ENCODE peak calls at places on chromosomes 12 and 14, in five cellular contexts. J is IMR-90, D is mesendoderm, Z is neuronal stem cell, C is H9. F is an unnamed sample.

GRCh38 chr14:22549981-22550670 is 38.9 kb downstream of the DAD1 start:
- DNase-seq in Z (no peak), D (no peak), J (peak; percentile 63), C (no peak), F (no peak)

GRCh38 chr14:21802441-21802840 is 128.8 kb upstream of the OR4E1 start:
- DNase-seq in D (peak; percentile 21), C (no peak), J (no peak), Z (no peak), F (no peak)

GRCh38 chr12:32765906-32766305 is 10.2 kb upstream of the YARS2 start:
- DNase-seq in D (no peak), C (no peak), J (no peak), Z (no peak), F (no peak)

GRCh38 chr12:43317156-43317555 is 234.8 kb downstream of the ADAMTS20 start:
- DNase-seq in C (no peak), Z (no peak), D (no peak), J (no peak), F (peak; percentile 18)

GRCh38 chr12:105331805-105332251 is 1.3 kb downstream of the C12orf75 start:
- DNase-seq in J (no peak), C (peak; percentile 48), Z (no peak), D (peak; percentile 54), F (no peak)

GRCh38 chr12:75725505-75726120 is 214.2 kb upstream of the KRR1 start:
- DNase-seq in D (peak; percentile 60), Z (no peak), J (peak; percentile 74), C (no peak), F (peak; percentile 73)

GRCh38 chr12:51661836-51662235 is 70.8 kb downstream of the SCN8A start:
- DNase-seq in J (peak; percentile 16), C (no peak), D (no peak), Z (no peak), F (no peak)

GRCh38 chr14:102095231-102095870 is 8.5 kb upstream of the HSP90AA1 start:
- DNase-seq in J (peak; percentile 66), D (peak; percentile 36), Z (no peak), C (no peak), F (peak; percentile 28)

GRCh38 chr14:39488600-39488999 is 56.4 kb upstream of the FBXO33 start:
- DNase-seq in C (peak; percentile 73), Z (peak; percentile 75), D (peak; percentile 90), J (peak; percentile 12), F (peak; percentile 46)

DNA sequence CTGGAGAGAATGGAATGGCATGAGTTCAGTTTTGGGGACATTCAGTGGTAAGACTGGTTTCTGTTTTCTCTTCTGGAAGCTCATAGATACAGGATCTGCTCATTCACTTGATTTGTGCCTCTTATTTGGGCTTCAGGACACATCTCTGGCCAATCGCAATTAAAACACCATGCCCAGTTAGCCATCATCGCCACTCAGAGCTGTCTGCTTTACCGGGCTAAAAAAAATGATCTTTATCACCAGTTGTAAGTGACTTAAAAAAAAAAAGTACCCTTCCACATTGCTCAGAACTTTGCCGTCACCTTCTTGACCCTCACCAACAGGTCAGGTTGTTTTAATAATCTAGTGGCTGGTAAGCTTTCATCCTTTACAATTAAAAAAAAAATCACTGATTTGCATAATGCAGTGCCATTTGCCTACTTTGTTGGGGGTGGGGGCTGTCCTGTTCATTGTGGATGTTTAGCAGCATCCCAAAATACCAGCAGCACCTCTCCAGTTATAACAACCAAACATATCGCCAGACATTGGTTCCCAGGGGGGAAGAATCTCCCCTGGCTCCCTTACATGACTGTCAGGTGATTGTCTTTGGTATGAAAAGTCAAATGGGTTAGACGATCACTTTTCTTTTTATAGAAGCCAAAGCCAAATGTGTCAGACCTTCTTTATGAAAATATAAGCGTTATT is 150.1 kb downstream of the PRKCH start:
- DNase-seq in J (no peak), D (no peak), Z (no peak), C (no peak), F (peak; percentile 32)
- H3K18ac ChIP-seq in J (peak overlapping the region; percentile 93), D (no peak overlapping the region), Z (no peak overlapping the region), C (no peak overlapping the region), F (peak overlapping the region; percentile 73)

GRCh38 chr14:49550284-49551184 is 35.6 kb downstream of the RPS29 start:
- DNase-seq in C (no peak), D (peak; percentile 54), Z (no peak), J (peak; percentile 19), F (peak; percentile 8)

GRCh38 chr14:49552630-49553029 is 33.5 kb downstream of the RPS29 start:
- DNase-seq in D (no peak), J (no peak), Z (no peak), C (no peak), F (no peak)

GRCh38 chr14:49549446-49549845 is 36.7 kb downstream of the RPS29 start:
- DNase-seq in C (no peak), J (no peak), Z (no peak), D (peak; percentile 39), F (no peak)

GRCh38 chr14:49551569-49551968 is 34.6 kb downstream of the RPS29 start:
- DNase-seq in J (no peak), C (no peak), D (no peak), Z (no peak), F (no peak)

GRCh38 chr14:49549881-49550280 is 36.3 kb downstream of the RPS29 start:
- DNase-seq in J (peak; percentile 44), D (peak; percentile 91), Z (no peak), C (peak; percentile 54), F (peak; percentile 6)
- H3K18ac ChIP-seq in J (no peak overlapping the region), D (no peak overlapping the region), Z (no peak overlapping the region), C (no peak overlapping the region), F (no peak overlapping the region)

GRCh38 chr12:3177778-3178435 is 100.7 kb downstream of the TSPAN9 start:
- DNase-seq in C (no peak), J (no peak), Z (no peak), D (no peak), F (no peak)
- H3K18ac ChIP-seq in C (no peak overlapping the region), J (no peak overlapping the region), Z (peak overlapping the region; percentile 65), D (no peak overlapping the region), F (no peak overlapping the region)

GRCh38 chr12:124147579-124147978 is 147.3 kb upstream of the RFLNA start:
- DNase-seq in D (no peak), C (no peak), J (no peak), Z (no peak), F (no peak)
- H3K18ac ChIP-seq in D (no peak overlapping the region), C (no peak overlapping the region), J (no peak overlapping the region), Z (no peak overlapping the region), F (no peak overlapping the region)

DNA sequence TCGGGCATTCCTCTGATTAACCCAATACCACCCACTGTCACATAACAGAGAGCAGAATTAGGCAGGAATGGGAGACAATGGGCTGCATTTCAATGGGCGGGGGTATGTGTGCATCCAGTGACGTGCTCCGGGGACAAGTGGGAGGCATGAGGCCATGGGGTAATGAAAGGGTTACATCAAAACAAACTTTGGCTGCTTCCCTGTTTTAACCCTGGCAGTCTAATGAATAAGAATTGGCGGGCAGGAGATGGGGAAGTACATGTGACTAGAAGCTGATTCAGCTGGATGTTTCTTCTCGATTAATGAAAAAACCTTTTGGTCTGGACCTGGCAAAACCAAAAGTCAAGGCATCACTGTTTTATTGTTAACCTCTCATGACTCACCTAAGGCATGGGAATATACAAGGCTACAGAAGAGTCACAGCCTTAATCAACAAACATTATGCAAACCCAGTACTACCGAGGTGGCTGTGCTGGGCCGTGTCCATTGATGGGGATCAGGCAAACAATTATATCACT is 44.2 kb downstream of the SOCS2 start:
- DNase-seq in C (peak; percentile 78), D (peak; percentile 75), J (peak; percentile 81), Z (peak; percentile 26), F (peak; percentile 16)
- H3K18ac ChIP-seq in C (no peak overlapping the region), D (no peak overlapping the region), J (no peak overlapping the region), Z (no peak overlapping the region), F (no peak overlapping the region)

GRCh38 chr14:70254476-70254961 is 65.8 kb upstream of the SLC8A3 start:
- DNase-seq in J (peak; percentile 1), C (peak; percentile 63), D (peak; percentile 71), Z (peak; percentile 23), F (peak; percentile 3)
- H3K18ac ChIP-seq in J (no peak overlapping the region), C (peak overlapping the region; percentile 57), D (peak overlapping the region; percentile 44), Z (peak overlapping the region; percentile 95), F (peak overlapping the region; percentile 24)

F was measured in mesenchymal stem cell.